ENCODE peak calls at places on chromosomes 12 and 14, in six cellular contexts. One of them, this sample, is unnamed.
A peak's percentile ranks its signal among the peaks of the same experiment; 100 is the strongest.

GRCh38 chr14:103205541-103205906 is 82.3 kb downstream of the TNFAIP2 start:
- DNase-seq in tibial nerve: no peak
- DNase-seq in adrenal gland: peak; percentile 10
- DNase-seq in ovary: no peak
- DNase-seq in body of pancreas: no peak
- DNase-seq in lower leg skin: no peak
- DNase-seq in this sample: no peak

GRCh38 chr12:124401563-124402180 is 106.8 kb downstream of the RFLNA start:
- DNase-seq in ovary: no peak
- DNase-seq in body of pancreas: no peak
- DNase-seq in adrenal gland: no peak
- DNase-seq in lower leg skin: no peak
- DNase-seq in tibial nerve: no peak
- DNase-seq in this sample: no peak

GRCh38 chr14:85281921-85282320 is 248.0 kb upstream of the FLRT2 start:
- DNase-seq in lower leg skin: no peak
- DNase-seq in ovary: no peak
- DNase-seq in adrenal gland: no peak
- DNase-seq in tibial nerve: no peak
- DNase-seq in body of pancreas: no peak
- DNase-seq in this sample: no peak

GRCh38 chr12:30145351-30146017 is 361.7 kb upstream of the TMTC1 start:
- DNase-seq in lower leg skin: no peak
- DNase-seq in tibial nerve: no peak
- DNase-seq in body of pancreas: no peak
- DNase-seq in adrenal gland: no peak
- DNase-seq in ovary: no peak
- DNase-seq in this sample: no peak

GRCh38 chr12:55797068-55797467 is 20.5 kb downstream of the SARNP start:
- DNase-seq in lower leg skin: no peak
- DNase-seq in ovary: no peak
- DNase-seq in tibial nerve: no peak
- DNase-seq in body of pancreas: no peak
- DNase-seq in adrenal gland: no peak
- DNase-seq in this sample: no peak

GRCh38 chr14:83096092-83096491 is 1562.4 kb upstream of the SEL1L start:
- DNase-seq in ovary: no peak
- DNase-seq in lower leg skin: no peak
- DNase-seq in adrenal gland: no peak
- DNase-seq in body of pancreas: no peak
- DNase-seq in tibial nerve: no peak
- DNase-seq in this sample: no peak

GRCh38 chr12:74322792-74323191 is 214.8 kb upstream of the ATXN7L3B start:
- DNase-seq in tibial nerve: no peak
- DNase-seq in adrenal gland: no peak
- DNase-seq in lower leg skin: no peak
- DNase-seq in body of pancreas: no peak
- DNase-seq in ovary: no peak
- DNase-seq in this sample: no peak

GRCh38 chr12:58919271-58920101 is 818 bp downstream of the LRIG3 start:
- DNase-seq in tibial nerve: peak; percentile 23
- DNase-seq in ovary: peak; percentile 63
- DNase-seq in lower leg skin: peak; percentile 90
- DNase-seq in adrenal gland: peak; percentile 45
- DNase-seq in body of pancreas: peak; percentile 62
- DNase-seq in this sample: no peak

GRCh38 chr12:119302334-119303132 is 32.0 kb upstream of the CCDC60 start:
- DNase-seq in adrenal gland: no peak
- DNase-seq in tibial nerve: no peak
- DNase-seq in lower leg skin: no peak
- DNase-seq in body of pancreas: no peak
- DNase-seq in ovary: no peak
- DNase-seq in this sample: no peak

GRCh38 chr14:104972301-104973211 is 5.6 kb downstream of the AHNAK2 start:
- DNase-seq in adrenal gland: no peak
- DNase-seq in tibial nerve: no peak
- DNase-seq in ovary: peak; percentile 60
- DNase-seq in body of pancreas: peak; percentile 85
- DNase-seq in lower leg skin: peak; percentile 97
- DNase-seq in this sample: peak; percentile 55
- TF ChIP-seq CTCF in adrenal gland: no peak
- TF ChIP-seq CTCF in tibial nerve: no peak
- TF ChIP-seq CTCF in ovary: no peak
- TF ChIP-seq CTCF in body of pancreas: no peak
- TF ChIP-seq CTCF in lower leg skin: no peak
- TF ChIP-seq CTCF in this sample: no peak

GRCh38 chr12:108833355-108833733 is 24.0 kb downstream of the SSH1 start:
- DNase-seq in tibial nerve: no peak
- DNase-seq in lower leg skin: no peak
- DNase-seq in ovary: no peak
- DNase-seq in adrenal gland: no peak
- DNase-seq in body of pancreas: peak; percentile 35
- DNase-seq in this sample: no peak
- TF ChIP-seq POLR2A in tibial nerve: no peak
- TF ChIP-seq POLR2A in lower leg skin: no peak
- TF ChIP-seq POLR2A in ovary: no peak
- TF ChIP-seq POLR2A in adrenal gland: no peak
- TF ChIP-seq POLR2A in body of pancreas: no peak
- TF ChIP-seq POLR2A in this sample: no peak

DNA sequence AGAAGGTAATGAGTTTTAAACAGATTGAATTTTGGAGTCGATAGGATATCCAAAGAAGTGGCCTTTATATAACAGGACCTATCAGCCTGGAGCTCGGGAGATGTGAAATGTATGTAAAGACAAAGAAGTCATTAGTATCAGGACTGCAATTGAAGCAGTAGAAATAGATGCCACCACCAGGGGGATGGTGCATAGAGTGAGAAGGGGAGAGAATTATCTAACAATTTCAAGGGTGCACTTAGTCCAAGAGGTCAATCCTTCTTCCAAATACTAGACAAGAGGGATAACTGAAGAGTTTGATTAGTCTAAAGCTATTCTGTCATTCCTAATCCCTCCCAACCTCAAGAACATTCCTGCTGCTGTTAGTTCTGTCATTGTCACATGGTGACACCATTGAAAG is 127.8 kb downstream of the CFAP54 start:
- DNase-seq in lower leg skin: no peak
- DNase-seq in body of pancreas: no peak
- DNase-seq in tibial nerve: no peak
- DNase-seq in ovary: no peak
- DNase-seq in adrenal gland: no peak
- DNase-seq in this sample: no peak
- TF ChIP-seq CTCF in lower leg skin: no peak
- TF ChIP-seq CTCF in body of pancreas: no peak
- TF ChIP-seq CTCF in tibial nerve: no peak
- TF ChIP-seq CTCF in ovary: no peak
- TF ChIP-seq CTCF in adrenal gland: no peak
- TF ChIP-seq CTCF in this sample: no peak

DNA sequence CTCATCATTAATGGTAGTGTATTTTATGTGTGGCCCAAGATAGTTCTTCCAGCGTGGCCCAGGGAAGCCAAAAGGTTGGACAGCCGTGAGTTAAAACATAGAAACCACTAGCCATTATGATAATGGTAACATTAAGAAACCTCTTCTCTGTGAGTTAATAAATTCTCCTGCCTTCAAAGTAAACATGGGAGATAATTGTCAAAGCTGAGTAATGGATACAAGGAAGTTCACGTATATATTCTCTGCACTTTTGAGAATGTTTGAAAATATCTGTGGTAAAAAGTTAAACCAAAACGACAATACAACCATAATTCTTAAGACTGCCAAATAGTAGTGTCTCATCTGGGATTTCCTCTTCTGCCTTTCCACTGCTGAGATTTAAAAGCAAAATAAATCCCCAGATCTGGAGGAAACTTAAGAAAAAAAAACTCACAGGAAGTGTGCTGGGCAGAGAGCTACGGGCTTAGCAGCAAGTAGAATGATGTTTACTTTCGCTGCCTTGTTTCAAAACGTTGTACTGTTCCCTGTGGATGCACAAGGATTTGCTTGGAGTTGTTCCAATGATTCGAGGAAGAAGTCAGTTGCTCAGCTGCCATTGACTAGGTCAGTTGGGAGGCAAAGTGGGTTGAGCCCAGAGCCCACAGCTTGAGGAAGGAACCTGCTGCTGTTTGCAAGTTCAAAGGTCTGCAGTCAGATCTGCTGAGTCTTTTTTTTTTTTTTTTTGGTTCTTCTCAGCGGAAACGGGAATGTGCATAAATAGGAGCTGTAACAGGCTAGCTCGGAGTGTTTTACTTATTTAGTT is 1.7 kb downstream of the TPCN1 start:
- DNase-seq in lower leg skin: no peak
- DNase-seq in ovary: peak; percentile 67
- DNase-seq in tibial nerve: peak; percentile 49
- DNase-seq in body of pancreas: peak; percentile 91
- DNase-seq in adrenal gland: peak; percentile 87
- DNase-seq in this sample: peak; percentile 75
- TF ChIP-seq POLR2A in lower leg skin: no peak
- TF ChIP-seq POLR2A in ovary: no peak
- TF ChIP-seq POLR2A in tibial nerve: no peak
- TF ChIP-seq POLR2A in body of pancreas: peak; percentile 39
- TF ChIP-seq POLR2A in adrenal gland: peak; percentile 76
- TF ChIP-seq POLR2A in this sample: no peak

DNA sequence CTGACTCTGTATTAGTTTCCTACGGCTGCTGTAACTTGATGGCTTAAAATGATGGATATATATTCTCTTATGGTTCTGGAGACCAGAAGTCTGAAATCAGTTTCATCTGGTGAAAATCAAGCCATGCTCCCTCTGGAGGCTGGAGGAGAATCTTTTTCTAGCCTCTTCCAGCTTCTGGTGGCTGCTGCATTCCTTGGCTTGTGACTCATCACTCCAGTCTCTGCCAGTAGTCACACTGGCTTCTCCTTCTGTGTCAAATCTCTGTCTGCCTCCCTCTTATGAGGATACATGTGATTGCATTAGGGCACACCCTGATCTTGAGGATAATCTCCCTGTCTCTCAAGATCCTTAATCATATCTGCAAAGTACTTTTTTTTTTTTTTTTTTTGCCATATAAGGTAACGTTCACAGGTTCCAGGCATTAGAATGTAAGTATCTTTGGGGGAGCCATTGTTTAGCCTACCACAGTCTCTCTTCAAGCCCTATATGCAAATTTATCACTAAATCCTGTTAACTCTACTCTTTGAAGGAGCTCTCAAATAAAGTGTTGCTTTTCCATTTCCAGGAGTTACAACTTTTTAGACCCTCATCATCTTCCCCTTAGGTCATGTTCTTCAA is 17.8 kb downstream of the DNAL1 start:
- DNase-seq in ovary: no peak
- DNase-seq in body of pancreas: peak; percentile 12
- DNase-seq in tibial nerve: no peak
- DNase-seq in lower leg skin: no peak
- DNase-seq in adrenal gland: peak; percentile 67
- DNase-seq in this sample: no peak
- TF ChIP-seq CTCF in ovary: no peak
- TF ChIP-seq CTCF in body of pancreas: no peak
- TF ChIP-seq CTCF in tibial nerve: no peak
- TF ChIP-seq CTCF in lower leg skin: no peak
- TF ChIP-seq CTCF in adrenal gland: no peak
- TF ChIP-seq CTCF in this sample: no peak

DNA sequence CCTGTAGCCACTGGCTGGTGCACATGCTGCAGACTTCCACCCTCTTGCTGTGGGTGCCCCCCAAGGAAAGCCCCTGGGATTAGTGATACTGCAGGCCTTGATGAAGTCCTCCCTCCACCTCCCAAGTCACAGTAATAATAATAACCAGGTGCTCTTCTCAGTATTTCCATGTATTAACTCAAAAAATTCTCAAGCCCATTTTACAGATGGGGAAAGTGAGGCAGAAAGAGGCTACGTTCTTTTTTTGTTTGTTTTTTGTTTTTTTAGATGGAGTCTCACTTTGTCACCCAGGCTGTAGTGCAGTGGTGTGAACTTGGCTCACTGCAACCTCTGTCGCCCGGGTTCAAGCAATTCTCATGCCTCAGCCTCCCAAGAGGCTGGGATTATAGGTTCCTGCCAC is 5.8 kb downstream of the TMEM229B start:
- DNase-seq in ovary: no peak
- DNase-seq in tibial nerve: no peak
- DNase-seq in body of pancreas: no peak
- DNase-seq in adrenal gland: no peak
- DNase-seq in lower leg skin: no peak
- DNase-seq in this sample: no peak
- TF ChIP-seq POLR2A in ovary: no peak
- TF ChIP-seq POLR2A in tibial nerve: no peak
- TF ChIP-seq POLR2A in body of pancreas: no peak
- TF ChIP-seq POLR2A in adrenal gland: no peak
- TF ChIP-seq POLR2A in lower leg skin: no peak
- TF ChIP-seq POLR2A in this sample: no peak